ENCODE peak calls at places on chromosomes 16 and 17, in four cellular contexts. One of them, this sample, is unnamed.

GRCh38 chr16:59164461-59164860 is 430.3 kb upstream of the GOT2 start:
- DNase-seq in endothelial cell of umbilical vein: peak; percentile 15
- DNase-seq in tibial artery: no peak
- DNase-seq in left lung: no peak
- DNase-seq in this sample: no peak

GRCh38 chr16:80938035-80938927 is 68.4 kb downstream of the CMC2 start:
- DNase-seq in endothelial cell of umbilical vein: peak; percentile 98
- DNase-seq in tibial artery: peak; percentile 70
- DNase-seq in left lung: peak; percentile 37
- DNase-seq in this sample: no peak

GRCh38 chr16:85870159-85870558 is 28.8 kb upstream of the IRF8 start:
- DNase-seq in endothelial cell of umbilical vein: no peak
- DNase-seq in tibial artery: no peak
- DNase-seq in left lung: no peak
- DNase-seq in this sample: no peak

GRCh38 chr17:263773-264172 is 82.3 kb upstream of the DOC2B start:
- DNase-seq in endothelial cell of umbilical vein: no peak
- DNase-seq in tibial artery: peak; percentile 59
- DNase-seq in left lung: no peak
- DNase-seq in this sample: no peak

GRCh38 chr16:85983606-85984005 is 84.6 kb downstream of the IRF8 start:
- DNase-seq in endothelial cell of umbilical vein: no peak
- DNase-seq in tibial artery: no peak
- DNase-seq in left lung: no peak
- DNase-seq in this sample: no peak

GRCh38 chr16:87153326-87153725 is 163.9 kb downstream of the C16orf95 start:
- DNase-seq in endothelial cell of umbilical vein: no peak
- DNase-seq in tibial artery: no peak
- DNase-seq in left lung: no peak
- DNase-seq in this sample: no peak

GRCh38 chr17:77441130-77441920 is 300.6 kb downstream of the SEC14L1 start:
- DNase-seq in endothelial cell of umbilical vein: no peak
- DNase-seq in tibial artery: no peak
- DNase-seq in left lung: no peak
- DNase-seq in this sample: peak; percentile 91

GRCh38 chr16:17017442-17017841 is 453.3 kb downstream of the XYLT1 start:
- DNase-seq in endothelial cell of umbilical vein: no peak
- DNase-seq in tibial artery: no peak
- DNase-seq in left lung: no peak
- DNase-seq in this sample: no peak

GRCh38 chr16:23317266-23317661 is 15.2 kb downstream of the SCNN1B start:
- DNase-seq in endothelial cell of umbilical vein: no peak
- DNase-seq in tibial artery: peak; percentile 44
- DNase-seq in left lung: peak; percentile 79
- DNase-seq in this sample: no peak

GRCh38 chr16:86751081-86752030 is 173.0 kb downstream of the FOXL1 start:
- DNase-seq in endothelial cell of umbilical vein: peak; percentile 86
- DNase-seq in tibial artery: peak; percentile 78
- DNase-seq in left lung: no peak
- DNase-seq in this sample: no peak

GRCh38 chr16:11685844-11686618 is 17.8 kb downstream of the SNN start:
- DNase-seq in endothelial cell of umbilical vein: no peak
- DNase-seq in tibial artery: no peak
- DNase-seq in left lung: no peak
- DNase-seq in this sample: no peak

GRCh38 chr17:63113167-63113566 is 147.1 kb downstream of the TANC2 start:
- DNase-seq in endothelial cell of umbilical vein: no peak
- DNase-seq in tibial artery: no peak
- DNase-seq in left lung: no peak
- DNase-seq in this sample: no peak

GRCh38 chr17:42509916-42510315 is 26.1 kb upstream of the NAGLU start:
- DNase-seq in endothelial cell of umbilical vein: no peak
- DNase-seq in tibial artery: no peak
- DNase-seq in left lung: no peak
- DNase-seq in this sample: no peak

GRCh38 chr17:37425268-37425667 is 18.6 kb downstream of the TADA2A start:
- DNase-seq in endothelial cell of umbilical vein: no peak
- DNase-seq in tibial artery: no peak
- DNase-seq in left lung: no peak
- DNase-seq in this sample: no peak

GRCh38 chr17:41322264-41322902 is 6.9 kb upstream of the KRTAP17-1 start:
- DNase-seq in endothelial cell of umbilical vein: peak; percentile 49
- DNase-seq in tibial artery: no peak
- DNase-seq in left lung: no peak
- DNase-seq in this sample: peak; percentile 61

GRCh38 chr17:80817861-80818260 is 173.8 kb upstream of the CHMP6 start:
- DNase-seq in endothelial cell of umbilical vein: no peak
- DNase-seq in tibial artery: no peak
- DNase-seq in left lung: peak; percentile 14
- DNase-seq in this sample: no peak

GRCh38 chr17:7512105-7512504 is 27.9 kb downstream of the POLR2A start:
- DNase-seq in endothelial cell of umbilical vein: no peak
- DNase-seq in tibial artery: no peak
- DNase-seq in left lung: no peak
- DNase-seq in this sample: no peak

GRCh38 chr17:83199500-83200201 is 120.2 kb downstream of the METRNL start:
- DNase-seq in endothelial cell of umbilical vein: no peak
- DNase-seq in tibial artery: peak; percentile 80
- DNase-seq in left lung: peak; percentile 79
- DNase-seq in this sample: peak; percentile 44

GRCh38 chr17:49817993-49818392 is 29.5 kb downstream of the KAT7 start:
- DNase-seq in endothelial cell of umbilical vein: no peak
- DNase-seq in tibial artery: no peak
- DNase-seq in left lung: no peak
- DNase-seq in this sample: peak; percentile 70

GRCh38 chr16:62966626-62967025 is 930.4 kb upstream of the CDH8 start:
- DNase-seq in endothelial cell of umbilical vein: no peak
- DNase-seq in tibial artery: no peak
- DNase-seq in left lung: no peak
- DNase-seq in this sample: no peak

GRCh38 chr17:42429726-42430464 is 6.8 kb upstream of the CAVIN1 start:
- DNase-seq in endothelial cell of umbilical vein: no peak
- DNase-seq in tibial artery: no peak
- DNase-seq in left lung: no peak
- DNase-seq in this sample: no peak

GRCh38 chr17:1529863-1530262 is 13.5 kb upstream of the INPP5K start:
- DNase-seq in endothelial cell of umbilical vein: no peak
- DNase-seq in tibial artery: no peak
- DNase-seq in left lung: no peak
- DNase-seq in this sample: no peak

GRCh38 chr16:26177438-26177837 is 485.7 kb downstream of the HS3ST4 start:
- DNase-seq in endothelial cell of umbilical vein: no peak
- DNase-seq in tibial artery: no peak
- DNase-seq in left lung: no peak
- DNase-seq in this sample: no peak

GRCh38 chr17:62822080-62822904 is 14.2 kb upstream of the MARCHF10 start:
- DNase-seq in endothelial cell of umbilical vein: peak; percentile 79
- DNase-seq in tibial artery: no peak
- DNase-seq in left lung: no peak
- DNase-seq in this sample: no peak

GRCh38 chr17:9175700-9176467 is 154.6 kb downstream of the NTN1 start:
- DNase-seq in endothelial cell of umbilical vein: no peak
- DNase-seq in tibial artery: no peak
- DNase-seq in left lung: no peak
- DNase-seq in this sample: no peak

GRCh38 chr17:77392376-77393273 is 251.9 kb downstream of the SEC14L1 start:
- DNase-seq in endothelial cell of umbilical vein: no peak
- DNase-seq in tibial artery: peak; percentile 82
- DNase-seq in left lung: no peak
- DNase-seq in this sample: no peak

GRCh38 chr16:55330726-55331647 is 7.0 kb downstream of the IRX6 start:
- DNase-seq in endothelial cell of umbilical vein: no peak
- DNase-seq in tibial artery: no peak
- DNase-seq in left lung: no peak
- DNase-seq in this sample: no peak

GRCh38 chr17:82246365-82247174 is 17.7 kb downstream of the SLC16A3 start:
- DNase-seq in endothelial cell of umbilical vein: peak; percentile 30
- DNase-seq in tibial artery: no peak
- DNase-seq in left lung: no peak
- DNase-seq in this sample: no peak

GRCh38 chr16:58299757-58300349 is 5.0 kb upstream of the PRSS54 start:
- DNase-seq in endothelial cell of umbilical vein: peak; percentile 36
- DNase-seq in tibial artery: no peak
- DNase-seq in left lung: no peak
- DNase-seq in this sample: no peak

GRCh38 chr17:74529243-74529642 is 2.0 kb downstream of the CD300LB start:
- DNase-seq in endothelial cell of umbilical vein: no peak
- DNase-seq in tibial artery: peak; percentile 19
- DNase-seq in left lung: peak; percentile 13
- DNase-seq in this sample: no peak

GRCh38 chr17:11499881-11500280 is 98.4 kb upstream of the DNAH9 start:
- DNase-seq in endothelial cell of umbilical vein: no peak
- DNase-seq in tibial artery: no peak
- DNase-seq in left lung: no peak
- DNase-seq in this sample: no peak

GRCh38 chr17:16007439-16007838 is 7.8 kb downstream of the TTC19 start:
- DNase-seq in endothelial cell of umbilical vein: no peak
- DNase-seq in tibial artery: no peak
- DNase-seq in left lung: no peak
- DNase-seq in this sample: no peak
- H3K36me3 ChIP-seq in endothelial cell of umbilical vein: peaks cover 24% of the 10 kb centered on the region
- H3K36me3 ChIP-seq in tibial artery: peaks cover 75% of the 10 kb centered on the region
- H3K36me3 ChIP-seq in left lung: peaks cover 3% of the 10 kb centered on the region
- H3K36me3 ChIP-seq in this sample: peaks cover 52% of the 10 kb centered on the region

GRCh38 chr17:38919316-38920078 is 5.9 kb upstream of the LASP1NB start:
- DNase-seq in endothelial cell of umbilical vein: no peak
- DNase-seq in tibial artery: peak; percentile 62
- DNase-seq in left lung: no peak
- DNase-seq in this sample: no peak
- H3K27ac ChIP-seq in endothelial cell of umbilical vein: no peak overlapping the region
- H3K27ac ChIP-seq in tibial artery: peak overlapping the region; percentile 84
- H3K27ac ChIP-seq in left lung: no peak overlapping the region
- H3K27ac ChIP-seq in this sample: no peak overlapping the region

GRCh38 chr16:89994389-89994720 is 24.9 kb downstream of the DBNDD1 start:
- DNase-seq in endothelial cell of umbilical vein: no peak
- DNase-seq in tibial artery: no peak
- DNase-seq in left lung: no peak
- DNase-seq in this sample: no peak

GRCh38 chr16:89993377-89993776 is 25.9 kb downstream of the DBNDD1 start:
- DNase-seq in endothelial cell of umbilical vein: no peak
- DNase-seq in tibial artery: no peak
- DNase-seq in left lung: no peak
- DNase-seq in this sample: no peak

GRCh38 chr16:89990799-89991198 is 28.5 kb downstream of the DBNDD1 start:
- DNase-seq in endothelial cell of umbilical vein: no peak
- DNase-seq in tibial artery: no peak
- DNase-seq in left lung: no peak
- DNase-seq in this sample: no peak

GRCh38 chr16:89996178-89996489 is 23.1 kb downstream of the DBNDD1 start:
- DNase-seq in endothelial cell of umbilical vein: no peak
- DNase-seq in tibial artery: no peak
- DNase-seq in left lung: no peak
- DNase-seq in this sample: no peak

GRCh38 chr16:89993971-89994370 is 25.3 kb downstream of the DBNDD1 start:
- DNase-seq in endothelial cell of umbilical vein: no peak
- DNase-seq in tibial artery: no peak
- DNase-seq in left lung: no peak
- DNase-seq in this sample: no peak
- H3K36me3 ChIP-seq in endothelial cell of umbilical vein: peaks cover 24% of the 10 kb centered on the region
- H3K36me3 ChIP-seq in tibial artery: peaks cover 52% of the 10 kb centered on the region
- H3K36me3 ChIP-seq in left lung: no peaks in the 10 kb centered on the region
- H3K36me3 ChIP-seq in this sample: peaks cover 40% of the 10 kb centered on the region

DNA sequence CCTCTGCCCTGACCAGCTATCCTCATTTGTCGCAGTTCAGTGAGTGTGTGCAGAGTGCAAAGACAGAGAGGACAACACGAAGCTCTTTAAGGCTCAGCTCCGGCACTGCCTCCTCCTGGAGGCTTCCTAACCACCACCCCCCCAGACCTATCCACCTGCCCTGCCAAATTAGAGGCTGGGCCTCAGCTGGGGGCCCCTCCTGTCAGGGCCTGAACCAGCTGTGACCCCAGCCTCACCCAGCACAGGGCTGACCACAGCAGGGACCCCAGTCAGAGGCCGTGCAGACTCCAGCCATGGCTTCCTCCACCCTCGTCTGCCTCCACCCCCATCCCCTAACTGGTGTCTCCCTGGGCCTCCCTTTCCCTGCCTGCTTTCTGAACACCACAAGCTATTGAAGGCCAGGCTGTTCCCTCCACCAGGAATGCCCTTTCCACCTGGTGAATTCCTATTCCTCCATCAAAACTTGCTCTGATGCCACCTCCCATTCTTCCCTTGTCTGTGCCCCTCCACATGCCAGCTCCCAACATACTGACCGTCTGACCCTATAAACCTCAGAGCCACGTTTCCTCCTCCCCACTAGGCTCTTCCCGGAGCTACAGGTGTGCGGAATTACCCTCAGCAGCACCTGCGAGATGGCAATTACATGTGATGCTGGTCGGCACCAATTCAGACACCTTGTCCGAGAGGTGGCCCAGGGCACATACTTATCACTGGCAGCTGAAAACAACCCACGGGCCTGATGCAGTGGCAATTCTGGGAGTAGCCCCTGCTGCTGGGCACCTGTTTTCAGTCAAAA is 8.8 kb downstream of the SREBF1 start:
- DNase-seq in endothelial cell of umbilical vein: no peak
- DNase-seq in tibial artery: no peak
- DNase-seq in left lung: no peak
- DNase-seq in this sample: no peak
- H3K27ac ChIP-seq in endothelial cell of umbilical vein: no peak overlapping the region
- H3K27ac ChIP-seq in tibial artery: no peak overlapping the region
- H3K27ac ChIP-seq in left lung: no peak overlapping the region
- H3K27ac ChIP-seq in this sample: no peak overlapping the region

DNA sequence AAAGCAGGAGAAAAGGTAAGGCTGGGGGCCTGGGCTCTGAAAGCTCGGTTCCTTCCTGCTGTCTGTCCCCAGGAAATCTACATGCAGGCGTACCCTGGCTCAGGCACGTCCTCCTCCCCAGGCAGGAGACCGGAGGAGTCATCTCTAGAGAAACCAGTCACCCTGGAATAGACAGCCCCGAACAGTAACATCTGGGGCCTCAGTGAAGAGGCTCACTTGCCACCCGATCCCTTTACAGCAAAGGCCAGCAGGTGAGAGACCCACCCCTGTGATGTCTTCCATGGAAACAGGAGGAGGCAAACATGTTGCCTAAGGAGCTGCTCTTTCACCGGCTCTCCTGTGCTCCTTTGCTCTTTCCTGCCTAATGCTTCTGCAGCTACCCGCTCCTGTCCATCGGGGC is 28.7 kb downstream of the PSMD7 start:
- DNase-seq in endothelial cell of umbilical vein: no peak
- DNase-seq in tibial artery: no peak
- DNase-seq in left lung: no peak
- DNase-seq in this sample: no peak
- H3K36me3 ChIP-seq in endothelial cell of umbilical vein: peaks cover 7% of the 10 kb centered on the region
- H3K36me3 ChIP-seq in tibial artery: peaks cover 29% of the 10 kb centered on the region
- H3K36me3 ChIP-seq in left lung: no peaks in the 10 kb centered on the region
- H3K36me3 ChIP-seq in this sample: peaks cover 5% of the 10 kb centered on the region

This sample was measured in CD4-positive, alpha-beta memory T cell.